ENCODE peak calls at places on chromosomes 2 and 18, in seven cellular contexts. H is neural crest cell, O is fibroblast of lung, U is H9, F is AG04449, Y is uterus, W is A549. N is an unnamed sample.

GRCh38 chr18:68803371-68803770 is 5.5 kb downstream of the CCDC102B start:
- DNase-seq in H (no peak), O (peak; percentile 98), U (no peak), F (peak; percentile 84), Y (peak; percentile 49), W (no peak), N (peak; percentile 73)

GRCh38 chr2:218285604-218286003 is 6.7 kb downstream of the TMBIM1 start:
- DNase-seq in H (no peak), O (peak; percentile 62), U (no peak), F (no peak), Y (peak; percentile 50), W (no peak), N (no peak)

GRCh38 chr18:5582054-5582453 is 38.3 kb upstream of the EPB41L3 start:
- DNase-seq in H (no peak), O (peak; percentile 67), U (peak; percentile 66), F (no peak), Y (no peak), W (no peak), N (peak; percentile 14)

GRCh38 chr2:151795646-151796240 is 32.5 kb downstream of the ARL5A start:
- DNase-seq in H (no peak), O (no peak), U (no peak), F (no peak), Y (no peak), W (no peak), N (no peak)

GRCh38 chr2:227818569-227819397 is 5.1 kb downstream of the CCL20 start:
- DNase-seq in H (no peak), O (no peak), U (no peak), F (no peak), Y (no peak), W (peak; percentile 96), N (no peak)

GRCh38 chr2:7165736-7166135 is 248.5 kb downstream of the RNF144A start:
- DNase-seq in H (no peak), O (no peak), U (no peak), F (no peak), Y (no peak), W (no peak), N (no peak)

GRCh38 chr2:119760876-119761275 is 1.2 kb downstream of the PTPN4 start:
- DNase-seq in H (no peak), O (peak; percentile 66), U (no peak), F (no peak), Y (no peak), W (no peak), N (no peak)

GRCh38 chr18:5890606-5891360 is 4.5 kb downstream of the TMEM200C start:
- DNase-seq in H (peak; percentile 44), O (no peak), U (peak; percentile 70), F (no peak), Y (peak; percentile 27), W (peak; percentile 29), N (no peak)

GRCh38 chr2:99403524-99403923 is 66.3 kb downstream of the EIF5B start:
- DNase-seq in H (no peak), O (no peak), U (peak; percentile 57), F (no peak), Y (no peak), W (peak; percentile 13), N (no peak)

GRCh38 chr2:105338020-105338385 is 663 bp downstream of the C2orf49 start:
- DNase-seq in H (no peak), O (no peak), U (no peak), F (no peak), Y (no peak), W (no peak), N (no peak)

GRCh38 chr2:12317853-12318426 is 398.8 kb upstream of the TRIB2 start:
- DNase-seq in H (no peak), O (peak; percentile 98), U (no peak), F (peak; percentile 78), Y (peak; percentile 39), W (no peak), N (peak; percentile 28)

GRCh38 chr2:10547663-10548384 is 99.7 kb upstream of the ODC1 start:
- DNase-seq in H (no peak), O (no peak), U (no peak), F (no peak), Y (no peak), W (no peak), N (no peak)

GRCh38 chr18:10051877-10052631 is 138.2 kb downstream of the VAPA start:
- DNase-seq in H (no peak), O (peak; percentile 98), U (no peak), F (no peak), Y (peak; percentile 87), W (no peak), N (peak; percentile 80)

GRCh38 chr2:217714268-217714643 is 288.5 kb downstream of the TNS1 start:
- DNase-seq in H (peak; percentile 60), O (peak; percentile 26), U (no peak), F (no peak), Y (peak; percentile 46), W (no peak), N (no peak)

GRCh38 chr18:47737956-47738355 is 192.5 kb downstream of the SMAD2 start:
- DNase-seq in H (no peak), O (no peak), U (no peak), F (no peak), Y (no peak), W (no peak), N (no peak)

GRCh38 chr18:22253156-22253555 is 83.8 kb downstream of the GATA6 start:
- DNase-seq in H (no peak), O (no peak), U (no peak), F (no peak), Y (no peak), W (no peak), N (no peak)

DNA sequence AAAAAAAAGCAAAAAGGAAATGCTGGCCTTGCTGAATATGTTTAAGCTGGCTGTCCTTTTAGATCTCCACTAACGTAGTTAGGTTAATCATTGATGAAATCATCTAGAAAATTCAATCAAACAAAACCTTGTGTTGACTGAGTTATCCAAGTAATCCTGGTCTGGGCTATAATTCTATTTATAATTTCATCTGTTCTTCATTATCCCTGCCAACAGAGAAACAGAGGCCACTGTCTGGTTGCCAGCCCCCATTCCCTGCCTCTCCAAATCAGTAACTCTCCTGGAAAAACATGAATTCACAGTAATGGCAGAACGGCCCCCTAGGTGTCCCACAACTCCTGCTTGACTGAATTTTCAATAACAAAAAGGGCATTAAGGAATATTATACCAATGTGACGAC is 24.6 kb downstream of the DOCK10 start:
- DNase-seq in H (no peak), O (no peak), U (no peak), F (no peak), Y (no peak), W (peak; percentile 60), N (no peak)
- TF ChIP-seq CTCF in H (no peak), O (peak; percentile 7), U (peak; percentile 26), F (no peak), Y (no peak), W (peak; percentile 22), N (peak; percentile 11)

GRCh38 chr18:78196280-78196679 is 783.3 kb upstream of the SALL3 start:
- DNase-seq in H (no peak), O (no peak), U (no peak), F (no peak), Y (no peak), W (no peak), N (no peak)

DNA sequence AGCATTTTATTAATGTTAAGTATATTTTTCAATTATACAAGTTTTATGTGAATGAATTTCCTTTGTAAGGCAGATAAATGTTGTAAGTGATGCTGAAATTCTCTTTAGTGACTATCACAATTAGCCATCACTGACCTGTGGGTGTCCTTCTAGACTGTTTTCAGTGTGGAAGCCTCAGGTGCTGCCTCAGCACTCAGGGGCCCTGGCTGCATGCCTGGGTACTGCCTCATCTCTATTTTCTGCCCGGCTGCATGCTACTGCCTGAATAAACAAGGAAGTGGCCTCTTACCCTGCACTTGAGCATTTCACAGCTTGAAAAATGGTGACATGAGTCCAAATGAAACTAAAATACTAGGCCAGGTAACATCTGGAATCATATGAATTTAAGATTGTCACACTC is 787.6 kb upstream of the SALL3 start:
- DNase-seq in H (no peak), O (no peak), U (peak; percentile 62), F (no peak), Y (no peak), W (no peak), N (no peak)
- TF ChIP-seq CTCF in H (peak; percentile 43), O (no peak), U (peak; percentile 49), F (no peak), Y (no peak), W (no peak), N (no peak)

DNA sequence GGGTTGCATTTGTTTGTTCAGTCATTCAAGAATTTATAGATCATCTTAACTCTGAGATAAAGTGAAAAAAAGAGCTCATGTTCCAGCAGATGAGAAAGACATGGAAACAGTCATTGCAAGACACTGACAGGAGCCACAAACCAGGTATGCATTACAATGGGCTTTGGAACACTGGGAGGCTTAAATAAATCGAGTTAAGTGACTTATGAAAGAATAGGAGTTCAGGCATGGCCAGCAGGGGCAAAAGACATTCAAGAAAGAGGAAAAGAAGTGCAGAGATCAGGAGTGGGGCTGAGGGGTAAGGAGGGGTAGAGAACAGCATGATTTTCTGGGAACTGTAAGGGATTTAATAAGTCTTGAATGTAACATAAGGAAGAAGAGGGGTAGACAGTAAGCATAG is 121.2 kb upstream of the EPC2 start:
- DNase-seq in H (no peak), O (no peak), U (peak; percentile 26), F (no peak), Y (no peak), W (no peak), N (no peak)
- TF ChIP-seq CTCF in H (no peak), O (no peak), U (peak; percentile 40), F (no peak), Y (no peak), W (no peak), N (no peak)

GRCh38 chr2:242022550-242023290 is 153.2 kb downstream of the RTP5 start:
- DNase-seq in H (no peak), O (no peak), U (no peak), F (no peak), Y (peak; percentile 5), W (no peak), N (no peak)

GRCh38 chr2:242019344-242019743 is 149.8 kb downstream of the RTP5 start:
- DNase-seq in H (no peak), O (no peak), U (no peak), F (no peak), Y (no peak), W (no peak), N (no peak)

GRCh38 chr2:242024751-242025355 is 155.3 kb downstream of the RTP5 start:
- DNase-seq in H (no peak), O (no peak), U (no peak), F (no peak), Y (peak; percentile 1), W (no peak), N (no peak)

GRCh38 chr2:242017086-242017485 is 147.6 kb downstream of the RTP5 start:
- DNase-seq in H (no peak), O (no peak), U (no peak), F (no peak), Y (peak; percentile 7), W (no peak), N (no peak)

DNA sequence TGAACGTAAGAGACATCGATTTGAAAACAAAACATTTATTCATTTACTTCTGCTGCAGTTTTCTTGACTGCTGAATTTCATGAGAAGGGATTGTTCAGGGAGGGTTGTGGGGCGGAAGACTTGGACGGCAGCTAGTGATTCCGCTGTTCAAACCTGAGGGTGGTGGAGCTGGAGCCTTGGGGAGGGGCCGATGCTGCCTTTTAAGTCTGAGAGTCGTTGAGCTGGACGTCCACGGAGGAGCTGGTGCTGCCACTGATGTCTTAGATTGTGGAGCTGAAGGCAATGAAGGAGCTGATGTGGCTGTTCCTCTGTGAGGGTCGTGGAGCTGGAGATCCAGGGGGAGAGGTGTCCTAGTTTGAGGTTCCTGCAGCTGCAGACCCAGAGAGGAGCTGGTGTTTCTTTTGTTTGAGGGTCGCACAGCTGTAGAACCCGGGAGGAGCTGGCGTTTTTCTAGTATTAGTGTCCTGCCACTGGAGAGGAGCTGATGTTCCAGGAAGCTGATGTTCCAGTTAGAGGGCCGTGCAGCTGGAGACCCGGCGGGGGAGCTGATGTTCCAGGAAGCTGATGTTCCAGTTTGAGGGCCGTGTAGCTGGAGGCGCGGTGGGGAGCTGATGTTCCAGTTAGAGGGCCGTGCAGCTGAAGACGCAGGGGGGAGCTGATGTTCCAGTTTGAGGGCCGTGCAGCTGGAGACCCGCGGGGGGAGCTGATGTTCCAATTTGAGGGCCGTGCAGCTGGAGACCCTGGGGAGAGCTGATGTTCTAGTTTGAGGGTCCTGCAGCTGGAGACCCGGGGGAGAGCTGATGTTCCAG is 150.9 kb downstream of the RTP5 start:
- DNase-seq in H (no peak), O (peak; percentile 19), U (no peak), F (no peak), Y (peak; percentile 62), W (peak; percentile 24), N (no peak)
- TF ChIP-seq CTCF in H (no peak), O (no peak), U (peak; percentile 12), F (peak; percentile 6), Y (no peak), W (peak; percentile 5), N (peak; percentile 21)